ENCODE peak calls at places on chromosomes 16 and 17, in five cellular contexts. One of them, this sample, is unnamed.

GRCh38 chr17:2090210-2090641 is 35.3 kb downstream of the HIC1 start:
- DNase-seq in K562: no peak
- DNase-seq in GM12878: no peak
- DNase-seq in HepG2: no peak
- DNase-seq in A549: no peak
- DNase-seq in this sample: no peak

GRCh38 chr16:30903596-30903995 is 7.2 kb downstream of the CTF1 start:
- DNase-seq in HepG2: peak
- DNase-seq in K562: no peak
- DNase-seq in A549: peak
- DNase-seq in GM12878: no peak
- DNase-seq in this sample: no peak

GRCh38 chr17:17063546-17064122 is 21.4 kb downstream of the MPRIP start:
- DNase-seq in K562: no peak
- DNase-seq in GM12878: no peak
- DNase-seq in A549: peak
- DNase-seq in HepG2: no peak
- DNase-seq in this sample: no peak

GRCh38 chr16:4273858-4274291 is 1.1 kb upstream of the TFAP4 start:
- DNase-seq in GM12878: no peak
- DNase-seq in A549: peak
- DNase-seq in K562: no peak
- DNase-seq in HepG2: peak
- DNase-seq in this sample: peak

GRCh38 chr17:79983456-79983855 is 52.2 kb downstream of the TBC1D16 start:
- DNase-seq in GM12878: no peak
- DNase-seq in HepG2: no peak
- DNase-seq in K562: no peak
- DNase-seq in A549: no peak
- DNase-seq in this sample: no peak

GRCh38 chr16:74264806-74265205 is 31.8 kb upstream of the PSMD7 start:
- DNase-seq in HepG2: no peak
- DNase-seq in A549: no peak
- DNase-seq in K562: no peak
- DNase-seq in GM12878: no peak
- DNase-seq in this sample: peak

GRCh38 chr16:87648236-87648635 is 45.9 kb downstream of the JPH3 start:
- DNase-seq in A549: no peak
- DNase-seq in K562: no peak
- DNase-seq in GM12878: no peak
- DNase-seq in HepG2: no peak
- DNase-seq in this sample: no peak

GRCh38 chr17:42928714-42929496 is 28.3 kb downstream of the G6PC1 start:
- DNase-seq in GM12878: peak
- DNase-seq in K562: peak
- DNase-seq in HepG2: peak
- DNase-seq in A549: peak
- DNase-seq in this sample: peak

GRCh38 chr17:2373179-2373578 is 27.7 kb downstream of the MNT start:
- DNase-seq in HepG2: no peak
- DNase-seq in K562: no peak
- DNase-seq in A549: no peak
- DNase-seq in GM12878: no peak
- DNase-seq in this sample: no peak

GRCh38 chr17:12312692-12313091 is 292.0 kb downstream of the MAP2K4 start:
- DNase-seq in GM12878: no peak
- DNase-seq in A549: no peak
- DNase-seq in K562: no peak
- DNase-seq in HepG2: no peak
- DNase-seq in this sample: no peak

GRCh38 chr16:79257958-79258490 is 342.5 kb downstream of the MAF start:
- DNase-seq in A549: no peak
- DNase-seq in HepG2: no peak
- DNase-seq in K562: no peak
- DNase-seq in GM12878: no peak
- DNase-seq in this sample: no peak

GRCh38 chr16:57689772-57690558 is 4.6 kb upstream of the DRC7 start:
- DNase-seq in K562: peak
- DNase-seq in A549: no peak
- DNase-seq in GM12878: peak
- DNase-seq in HepG2: no peak
- DNase-seq in this sample: peak

GRCh38 chr17:32110596-32110995 is 31.7 kb upstream of the RHOT1 start:
- DNase-seq in K562: no peak
- DNase-seq in A549: no peak
- DNase-seq in GM12878: no peak
- DNase-seq in HepG2: no peak
- DNase-seq in this sample: no peak

GRCh38 chr16:4263504-4264436 is 9.1 kb downstream of the TFAP4 start:
- DNase-seq in HepG2: peak
- DNase-seq in K562: peak
- DNase-seq in A549: peak
- DNase-seq in GM12878: no peak
- DNase-seq in this sample: peak

GRCh38 chr17:6041261-6041660 is 28.9 kb upstream of the WSCD1 start:
- DNase-seq in A549: no peak
- DNase-seq in GM12878: no peak
- DNase-seq in K562: no peak
- DNase-seq in HepG2: no peak
- DNase-seq in this sample: no peak

GRCh38 chr17:50547736-50548083 is 736 bp downstream of the SPATA20 start:
- DNase-seq in GM12878: no peak
- DNase-seq in K562: no peak
- DNase-seq in HepG2: no peak
- DNase-seq in A549: peak
- DNase-seq in this sample: no peak

GRCh38 chr17:6502871-6503509 is 53.4 kb downstream of the PITPNM3 start:
- DNase-seq in GM12878: no peak
- DNase-seq in K562: no peak
- DNase-seq in A549: no peak
- DNase-seq in HepG2: no peak
- DNase-seq in this sample: no peak

GRCh38 chr16:12271006-12271405 is 294.5 kb downstream of the SNX29 start:
- DNase-seq in GM12878: no peak
- DNase-seq in A549: peak
- DNase-seq in K562: peak
- DNase-seq in HepG2: peak
- DNase-seq in this sample: peak

GRCh38 chr17:1592751-1593629 is 30.4 kb upstream of the PITPNA start:
- DNase-seq in A549: no peak
- DNase-seq in GM12878: peak
- DNase-seq in HepG2: peak
- DNase-seq in K562: no peak
- DNase-seq in this sample: no peak

GRCh38 chr17:18181358-18181757 is 2.3 kb upstream of the ALKBH5 start:
- DNase-seq in HepG2: no peak
- DNase-seq in GM12878: no peak
- DNase-seq in K562: no peak
- DNase-seq in A549: no peak
- DNase-seq in this sample: no peak

GRCh38 chr16:72203401-72203800 is 31.4 kb upstream of the PMFBP1 start:
- DNase-seq in K562: no peak
- DNase-seq in GM12878: peak
- DNase-seq in A549: no peak
- DNase-seq in HepG2: no peak
- DNase-seq in this sample: no peak

GRCh38 chr16:50521246-50521900 is 26.8 kb upstream of the NKD1 start:
- DNase-seq in K562: no peak
- DNase-seq in GM12878: no peak
- DNase-seq in HepG2: no peak
- DNase-seq in A549: no peak
- DNase-seq in this sample: no peak

GRCh38 chr17:72510454-72511016 is 389.7 kb downstream of the SOX9 start:
- DNase-seq in A549: no peak
- DNase-seq in GM12878: peak
- DNase-seq in K562: no peak
- DNase-seq in HepG2: no peak
- DNase-seq in this sample: no peak

DNA sequence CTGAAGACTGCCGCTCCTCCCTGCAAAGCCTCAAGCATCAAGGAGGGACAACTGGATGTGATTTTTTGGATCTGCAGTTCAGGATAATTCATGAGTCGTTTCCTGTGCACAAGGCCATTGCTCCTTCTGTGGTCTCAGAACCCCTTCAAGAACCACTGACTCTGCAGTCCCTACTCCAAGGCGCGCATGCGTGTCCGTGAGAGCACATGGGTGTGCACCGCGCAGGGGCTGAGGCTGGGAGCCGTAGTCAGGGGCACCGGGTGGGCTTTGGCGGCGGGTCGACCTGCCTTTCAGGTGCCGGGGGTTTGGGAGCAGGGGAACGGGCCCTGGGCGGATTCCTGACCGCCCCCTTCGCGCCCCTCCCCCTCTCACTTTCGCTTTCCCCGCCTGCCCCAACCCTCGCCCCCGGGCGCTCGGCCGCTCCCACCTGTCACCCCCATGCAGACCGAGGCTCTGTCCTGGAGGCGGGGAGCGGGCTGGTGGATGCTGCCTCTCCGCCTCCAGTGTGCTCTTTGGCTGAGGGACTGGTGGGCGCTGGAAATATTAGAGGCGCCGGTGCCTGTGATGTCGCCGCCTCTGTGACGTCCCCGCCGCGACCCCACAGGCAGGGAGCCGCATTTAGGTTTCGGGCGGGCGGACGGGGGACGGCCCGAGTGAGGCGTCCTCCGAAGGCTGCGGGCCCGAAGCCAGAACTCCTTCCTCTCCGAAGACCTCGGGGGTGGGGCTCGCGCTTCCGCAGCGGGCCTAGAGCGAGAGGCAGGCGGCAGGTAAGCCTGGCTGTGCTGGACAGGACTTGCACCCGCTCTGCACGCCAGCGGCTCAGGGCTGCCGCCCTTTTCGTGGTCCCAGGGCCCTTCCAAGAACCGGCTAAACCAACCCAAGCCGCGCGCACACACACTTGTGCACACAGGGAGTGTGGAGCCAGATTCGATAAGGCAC is at the start of gene SPATA32:
- DNase-seq in K562: no peak
- DNase-seq in GM12878: no peak
- DNase-seq in HepG2: no peak
- DNase-seq in A549: no peak
- DNase-seq in this sample: peak
- TF ChIP-seq JUNB in K562: no peak
- TF ChIP-seq JUNB in GM12878: no peak
- TF ChIP-seq JUNB in HepG2: no peak
- TF ChIP-seq JUNB in A549: no peak
- TF ChIP-seq JUNB in this sample: no peak

DNA sequence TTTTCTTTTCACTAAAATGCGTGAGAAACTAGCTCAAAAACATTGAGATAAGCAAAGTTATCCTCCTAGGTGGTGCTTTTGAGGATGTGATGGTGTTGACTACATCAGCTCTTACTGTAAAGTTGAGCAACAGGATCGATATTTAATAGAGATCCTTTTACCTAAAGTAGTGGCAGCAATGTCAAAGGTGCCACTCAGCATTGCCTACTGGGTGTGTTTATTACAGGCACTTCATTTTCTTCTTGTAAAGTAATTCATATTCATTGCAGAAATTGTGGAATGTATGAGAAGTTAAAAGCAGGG is 1.4 kb downstream of the PSMD3 start:
- DNase-seq in K562: no peak
- DNase-seq in A549: no peak
- DNase-seq in HepG2: no peak
- DNase-seq in GM12878: no peak
- DNase-seq in this sample: no peak
- H3K27ac ChIP-seq in K562: peak
- H3K27ac ChIP-seq in A549: peak
- H3K27ac ChIP-seq in HepG2: peak
- H3K27ac ChIP-seq in GM12878: peak
- H3K27ac ChIP-seq in this sample: no peak

DNA sequence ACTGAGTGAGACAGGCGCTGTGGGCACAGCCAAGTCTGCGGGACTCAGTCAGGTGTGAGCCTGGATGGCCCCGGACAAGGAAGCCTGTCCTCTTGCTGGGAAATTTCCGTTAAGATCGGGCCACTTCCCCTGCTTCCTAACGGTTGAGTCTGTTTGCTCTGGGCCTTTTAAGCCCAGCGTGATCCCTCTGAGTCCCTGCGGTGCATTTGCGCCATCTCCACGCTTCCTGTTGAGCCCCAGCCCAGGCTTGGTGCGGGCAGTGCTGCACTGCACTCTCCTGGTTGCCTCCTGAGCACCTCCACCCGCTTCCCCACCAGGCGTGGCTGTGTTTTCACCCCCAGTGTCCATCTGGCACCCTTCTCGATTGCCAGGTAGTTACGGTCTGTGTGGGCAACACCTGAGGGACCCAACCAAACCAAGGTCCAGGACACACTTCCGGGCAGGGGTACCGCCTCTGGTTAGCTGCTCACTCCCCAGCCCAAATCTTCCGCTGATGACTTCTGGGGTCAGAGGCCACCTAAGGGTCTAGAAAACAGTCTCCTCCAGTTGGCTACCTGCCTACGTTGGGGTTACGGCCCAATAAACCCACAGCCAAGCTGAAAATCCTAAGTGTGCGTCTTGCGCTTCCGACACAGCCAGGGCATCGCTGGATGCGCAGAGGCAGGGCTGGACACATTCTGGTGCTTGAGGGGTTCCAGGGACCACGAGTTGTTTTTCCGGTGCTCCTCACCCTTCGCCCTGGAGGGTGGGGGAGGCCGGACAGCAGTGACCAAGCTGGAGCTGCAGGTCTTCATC is 1.4 kb upstream of the SLC25A10 start:
- DNase-seq in HepG2: peak
- DNase-seq in A549: no peak
- DNase-seq in GM12878: no peak
- DNase-seq in K562: no peak
- DNase-seq in this sample: no peak
- TF ChIP-seq CTCF in HepG2: peak
- TF ChIP-seq CTCF in A549: no peak
- TF ChIP-seq CTCF in GM12878: no peak
- TF ChIP-seq CTCF in K562: no peak
- TF ChIP-seq CTCF in this sample: peak

GRCh38 chr17:48973806-48974205 is 5.4 kb upstream of the GIP start:
- DNase-seq in GM12878: no peak
- DNase-seq in A549: no peak
- DNase-seq in K562: peak
- DNase-seq in HepG2: no peak
- DNase-seq in this sample: no peak
- TF ChIP-seq JUNB in GM12878: no peak
- TF ChIP-seq JUNB in A549: no peak
- TF ChIP-seq JUNB in K562: no peak
- TF ChIP-seq JUNB in HepG2: no peak
- TF ChIP-seq JUNB in this sample: no peak

DNA sequence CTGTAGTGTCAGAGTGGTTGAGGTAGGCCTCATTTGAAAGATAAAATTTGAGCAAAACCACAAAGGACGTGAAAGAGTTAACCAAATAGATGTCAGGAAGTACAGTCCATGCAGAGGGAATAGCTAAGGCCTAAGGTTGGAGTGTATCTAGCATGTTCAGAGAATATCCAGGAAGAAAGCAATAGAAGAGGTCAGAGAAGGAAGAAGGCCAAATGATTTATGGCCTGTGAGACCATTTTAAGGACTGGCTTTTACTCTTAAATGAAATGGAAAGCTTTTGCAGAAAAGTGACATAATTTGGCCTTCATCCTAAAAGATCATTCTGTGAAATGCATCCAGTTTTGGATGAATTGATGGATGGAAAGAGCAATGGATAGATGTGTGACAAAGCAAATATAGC is 116.5 kb downstream of the NLK start:
- DNase-seq in K562: no peak
- DNase-seq in A549: no peak
- DNase-seq in GM12878: no peak
- DNase-seq in HepG2: no peak
- DNase-seq in this sample: no peak
- H3K27ac ChIP-seq in K562: no peak
- H3K27ac ChIP-seq in A549: no peak
- H3K27ac ChIP-seq in GM12878: no peak
- H3K27ac ChIP-seq in HepG2: no peak
- H3K27ac ChIP-seq in this sample: no peak

This sample was measured in GM23338.